ENCODE peak calls at places on chromosomes 11 and 22, in nine cellular contexts. E is CD8-positive, alpha-beta memory T cell; N is A549; X is brain microvascular endothelial cell; U is HTR-8/SVneo; Y is memory B cell; S is effector memory CD8-positive, alpha-beta T cell; K is astrocyte of the spinal cord; W is heart left ventricle. L is an unnamed sample.

GRCh38 chr11:3944198-3944597 is 88.7 kb downstream of the STIM1 start:
- DNase-seq in W (peak; percentile 51), K (no peak), N (no peak), U (no peak), X (no peak), E (no peak), S (no peak), Y (no peak), L (no peak)

GRCh38 chr11:771617-772204 is 5.6 kb downstream of the GATD1 start:
- DNase-seq in N (no peak), S (no peak), X (no peak), U (no peak), K (no peak), W (no peak), E (no peak), Y (no peak), L (no peak)

GRCh38 chr11:69917529-69917928 is 98.3 kb upstream of the FGF3 start:
- DNase-seq in K (no peak), W (no peak), U (no peak), X (no peak), S (no peak), N (no peak), Y (no peak), E (no peak), L (no peak)

GRCh38 chr11:64164392-64165312 is 1.3 kb downstream of the MACROD1 start:
- DNase-seq in Y (no peak), X (no peak), U (no peak), S (no peak), N (no peak), E (no peak), W (peak; percentile 75), K (no peak), L (peak; percentile 77)

GRCh38 chr22:48704335-48704734 is 1123.3 kb downstream of the BRD1 start:
- DNase-seq in U (no peak), K (no peak), N (no peak), Y (no peak), S (no peak), W (peak; percentile 11), E (no peak), X (no peak), L (no peak)

GRCh38 chr11:69702769-69703510 is 882 bp downstream of the FGF19 start:
- DNase-seq in E (no peak), U (no peak), K (no peak), Y (no peak), N (no peak), W (no peak), S (no peak), X (no peak), L (no peak)

GRCh38 chr11:8679006-8679405 is 3.5 kb downstream of the TRIM66 start:
- DNase-seq in K (no peak), E (no peak), S (no peak), Y (no peak), N (no peak), X (no peak), U (no peak), W (no peak), L (no peak)

GRCh38 chr11:61021661-61022212 is 50.3 kb downstream of the CD6 start:
- DNase-seq in Y (peak; percentile 74), W (no peak), X (no peak), U (no peak), N (no peak), E (peak; percentile 94), K (no peak), S (peak; percentile 84), L (no peak)

GRCh38 chr22:23715811-23716355 is 25.1 kb downstream of the RGL4 start:
- DNase-seq in E (no peak), W (no peak), S (no peak), N (no peak), U (no peak), K (no peak), Y (no peak), X (no peak), L (no peak)

GRCh38 chr11:31875861-31876625 is 64.9 kb upstream of the PAX6 start:
- DNase-seq in E (no peak), N (no peak), K (no peak), Y (no peak), X (no peak), S (no peak), U (no peak), W (no peak), L (no peak)

GRCh38 chr11:9219115-9219514 is 46.0 kb downstream of the DENND5A start:
- DNase-seq in X (no peak), Y (no peak), E (no peak), N (peak; percentile 18), U (no peak), S (no peak), W (no peak), K (no peak), L (no peak)

GRCh38 chr11:27721505-27722116 is 21.4 kb upstream of the BDNF start:
- DNase-seq in S (no peak), X (no peak), N (no peak), W (no peak), K (no peak), U (no peak), Y (no peak), E (no peak), L (no peak)

GRCh38 chr11:88338223-88338661 is 706 bp upstream of the CTSC start:
- DNase-seq in Y (peak; percentile 19), S (peak; percentile 48), W (peak; percentile 61), U (peak; percentile 44), E (peak; percentile 54), X (peak; percentile 47), K (peak; percentile 66), N (peak; percentile 57), L (peak; percentile 90)

GRCh38 chr11:83159901-83160865 is 3.3 kb downstream of the PCF11 start:
- DNase-seq in Y (no peak), W (no peak), S (peak; percentile 9), N (peak; percentile 23), X (peak; percentile 3), U (no peak), K (peak; percentile 27), E (peak; percentile 39), L (peak; percentile 62)